ENCODE peak calls at places on chromosomes 7 and 10, in four cellular contexts. J, H, I and X are unnamed samples.

GRCh38 chr7:27180431-27181175 is 4.4 kb downstream of the HOXA11 start:
- DNase-seq in I (peak), H (no peak), J (no peak), X (no peak)

GRCh38 chr10:2173328-2173727 is 436.0 kb upstream of the ADARB2 start:
- DNase-seq in H (no peak), J (no peak), I (no peak), X (no peak)

GRCh38 chr10:53839437-53840039 is 961.5 kb downstream of the PCDH15 start:
- DNase-seq in J (no peak), H (no peak), I (no peak), X (no peak)

GRCh38 chr10:121681171-121681752 is 83.0 kb upstream of the FGFR2 start:
- DNase-seq in I (no peak), J (no peak), H (no peak), X (no peak)

GRCh38 chr10:113216068-113216467 is 266.0 kb downstream of the TCF7L2 start:
- DNase-seq in J (no peak), I (no peak), H (no peak), X (no peak)

GRCh38 chr10:100825946-100826660 is 80.7 kb downstream of the PAX2 start:
- DNase-seq in I (no peak), H (no peak), J (no peak), X (no peak)

GRCh38 chr10:48598243-48598935 is 6.5 kb downstream of the ARHGAP22 start:
- DNase-seq in I (no peak), H (no peak), J (no peak), X (no peak)

GRCh38 chr10:101351477-101351876 is 2.5 kb upstream of the BTRC start:
- DNase-seq in J (no peak), I (no peak), H (no peak), X (no peak)

GRCh38 chr10:63697956-63698814 is 177.0 kb downstream of the REEP3 start:
- DNase-seq in H (no peak), I (no peak), J (no peak), X (no peak)

GRCh38 chr10:71838264-71839211 is 12.5 kb downstream of the PSAP start:
- DNase-seq in H (no peak), I (no peak), J (no peak), X (peak)

GRCh38 chr10:8407561-8408021 is 353.1 kb downstream of the GATA3 start:
- DNase-seq in J (no peak), H (no peak), I (no peak), X (no peak)

GRCh38 chr10:37535459-37536246 is 321.8 kb downstream of the ZNF248 start:
- DNase-seq in J (no peak), I (no peak), H (no peak), X (no peak)

GRCh38 chr10:97278491-97278989 is 13.9 kb downstream of the ARHGAP19 start:
- DNase-seq in H (peak), I (no peak), J (no peak), X (no peak)

GRCh38 chr10:121926157-121926556 is 1.7 kb downstream of the ATE1 start:
- DNase-seq in I (no peak), H (no peak), J (no peak), X (no peak)

GRCh38 chr10:87860156-87860795 is 3.1 kb downstream of the KLLN start:
- DNase-seq in J (peak), H (peak), I (no peak), X (no peak)

GRCh38 chr7:31100445-31100844 is 48.3 kb downstream of the ADCYAP1R1 start:
- DNase-seq in H (no peak), J (no peak), I (no peak), X (no peak)

GRCh38 chr10:33098966-33099663 is 141.1 kb upstream of the ITGB1 start:
- DNase-seq in I (no peak), J (no peak), H (no peak), X (no peak)

GRCh38 chr10:123622381-123622780 is 43.8 kb upstream of the GPR26 start:
- DNase-seq in J (no peak), H (no peak), I (no peak), X (no peak)

GRCh38 chr10:31011017-31011659 is 20.5 kb downstream of the ZNF438 start:
- DNase-seq in I (no peak), J (no peak), H (no peak), X (no peak)

GRCh38 chr10:21363753-21364104 is 161.8 kb downstream of the SKIDA1 start:
- DNase-seq in J (no peak), I (no peak), H (no peak), X (no peak)

GRCh38 chr7:2198760-2199159 is 34.0 kb downstream of the MAD1L1 start:
- DNase-seq in I (peak), J (no peak), H (no peak), X (no peak)

GRCh38 chr10:89001024-89001423 is 10.4 kb downstream of the FAS start:
- DNase-seq in H (no peak), I (no peak), J (no peak), X (no peak)

GRCh38 chr7:6221340-6222319 is 50.8 kb downstream of the CYTH3 start:
- DNase-seq in I (no peak), H (no peak), J (no peak), X (no peak)

GRCh38 chr10:105875050-105875449 is 1234.0 kb downstream of the SORCS3 start:
- DNase-seq in J (no peak), I (no peak), H (no peak), X (no peak)

GRCh38 chr7:22731781-22732180 is 4.8 kb downstream of the IL6 start:
- DNase-seq in H (no peak), I (no peak), J (no peak), X (no peak)

GRCh38 chr7:155804897-155805825 is 7.1 kb downstream of the SHH start:
- DNase-seq in I (peak), J (peak), H (peak), X (no peak)

GRCh38 chr7:1512781-1513656 is 8.8 kb upstream of the INTS1 start:
- DNase-seq in J (no peak), I (peak), H (peak), X (no peak)

GRCh38 chr7:34928052-34928451 is 109.2 kb downstream of the DPY19L1 start:
- DNase-seq in J (peak), H (no peak), I (peak), X (no peak)

GRCh38 chr10:32477499-32477898 is 31.6 kb downstream of the CCDC7 start:
- DNase-seq in H (no peak), I (no peak), J (no peak), X (no peak)

GRCh38 chr10:4651404-4652037 is 174.5 kb upstream of the AKR1E2 start:
- DNase-seq in I (no peak), J (no peak), H (no peak), X (no peak)

GRCh38 chr10:4652111-4653010 is 173.6 kb upstream of the AKR1E2 start:
- DNase-seq in H (no peak), I (no peak), J (no peak), X (no peak)

GRCh38 chr10:4650572-4650971 is 175.4 kb upstream of the AKR1E2 start:
- DNase-seq in H (no peak), I (no peak), J (no peak), X (no peak)

GRCh38 chr10:4648968-4649367 is 177.0 kb upstream of the AKR1E2 start:
- DNase-seq in J (no peak), H (no peak), I (no peak), X (no peak)

DNA sequence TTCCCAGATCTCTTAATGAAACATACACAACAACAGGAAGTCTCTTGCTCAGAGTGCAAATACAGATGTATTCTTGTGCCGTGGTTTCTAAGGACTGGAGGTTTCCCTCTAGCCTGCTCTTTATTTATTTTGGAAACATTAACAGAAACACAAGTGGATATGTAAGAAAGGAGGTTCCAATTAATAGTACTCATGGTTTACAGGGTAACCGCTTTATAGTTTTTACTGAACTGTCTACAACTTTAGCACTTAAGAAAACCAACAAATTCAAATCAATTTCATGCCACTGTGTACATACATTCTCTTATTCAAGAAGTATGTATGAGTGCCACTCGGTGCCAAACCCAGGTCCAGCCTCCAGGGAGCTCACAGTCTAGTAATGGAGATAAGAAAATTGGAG is 175.9 kb upstream of the AKR1E2 start:
- DNase-seq in J (no peak), H (no peak), I (no peak), X (no peak)
- H3K27ac ChIP-seq in J (peak), H (peak), I (no peak), X (peak)

DNA sequence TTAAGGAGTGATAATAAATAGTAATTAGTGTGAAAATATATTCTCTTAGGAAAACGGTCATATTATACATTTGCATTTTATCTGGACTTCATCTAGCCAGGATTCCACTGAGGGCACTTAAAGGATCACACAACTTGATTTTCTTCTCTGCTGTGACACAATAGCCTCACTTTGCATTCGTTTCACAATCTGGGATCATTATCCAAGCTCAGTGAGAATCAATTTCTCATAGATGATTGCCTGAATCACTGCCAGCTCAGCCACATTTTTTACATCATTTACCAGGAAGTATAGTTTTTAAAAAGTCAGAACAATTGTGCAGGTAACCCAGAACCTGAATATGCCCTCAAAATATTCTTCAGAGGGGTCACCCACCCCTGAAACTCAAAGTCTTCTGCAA is 68.9 kb downstream of the PTPRZ1 start:
- DNase-seq in H (no peak), I (no peak), J (no peak), X (no peak)
- H3K27ac ChIP-seq in H (no peak), I (no peak), J (no peak), X (peak)

GRCh38 chr10:74233281-74233680 is 82.3 kb downstream of the ADK start:
- DNase-seq in I (no peak), J (no peak), H (no peak), X (no peak)

GRCh38 chr10:74243067-74243466 is 92.0 kb downstream of the ADK start:
- DNase-seq in H (no peak), I (peak), J (no peak), X (no peak)

GRCh38 chr10:74234569-74234968 is 83.5 kb downstream of the ADK start:
- DNase-seq in J (no peak), H (no peak), I (no peak), X (no peak)

GRCh38 chr10:74238031-74238431 is 87.0 kb downstream of the ADK start:
- DNase-seq in I (peak), H (no peak), J (no peak), X (peak)
- H3K27ac ChIP-seq in I (peak), H (no peak), J (no peak), X (peak)

DNA sequence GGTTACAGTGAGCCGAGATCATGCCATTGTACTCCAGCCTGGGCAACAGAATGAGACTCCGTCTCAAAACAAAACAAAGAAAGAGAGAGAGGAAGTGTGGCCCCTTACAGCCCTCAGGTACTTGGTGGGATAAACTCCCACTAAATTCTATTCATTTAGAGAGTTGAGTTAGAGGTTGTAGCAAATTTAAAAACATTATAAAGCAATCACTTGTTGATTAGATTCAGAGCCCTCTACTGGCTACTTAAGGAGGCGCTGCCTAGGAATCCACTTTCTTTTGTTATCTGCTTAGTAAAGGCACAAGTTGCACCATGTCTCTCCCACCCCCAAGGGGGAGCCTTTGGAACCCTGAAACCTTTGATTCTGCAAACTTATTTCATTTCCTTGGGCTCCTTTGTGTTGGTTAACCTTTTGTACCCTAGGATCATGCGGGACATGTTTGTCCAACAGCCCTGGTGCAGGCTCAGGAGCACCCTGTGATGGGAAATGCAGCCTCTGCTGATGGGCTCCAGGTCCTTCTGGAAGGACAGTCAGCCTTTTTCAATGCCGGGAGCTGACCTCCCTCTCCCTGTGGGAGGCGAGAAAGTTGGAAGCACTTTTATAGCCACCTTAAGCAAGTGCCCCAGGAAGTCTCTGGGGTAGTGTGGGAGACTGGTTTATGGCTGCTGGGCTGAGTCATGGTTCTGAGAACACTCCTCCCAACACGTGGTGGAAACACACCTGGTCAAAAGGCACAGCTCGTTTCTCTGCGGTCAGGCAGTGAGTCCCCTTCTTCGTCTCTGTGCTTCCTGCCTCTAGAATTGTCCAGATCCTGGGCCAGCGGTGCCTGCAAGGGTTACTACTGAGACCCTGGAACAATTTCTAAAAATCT is 2.3 kb downstream of the HKDC1 start:
- DNase-seq in H (peak), I (no peak), J (peak), X (peak)
- H3K27ac ChIP-seq in H (peak), I (peak), J (peak), X (peak)

GRCh38 chr10:34415039-34415438 is 400.1 kb downstream of the PARD3 start:
- DNase-seq in I (no peak), J (no peak), H (no peak), X (no peak)

GRCh38 chr10:34413920-34414319 is 401.2 kb downstream of the PARD3 start:
- DNase-seq in I (no peak), H (no peak), J (no peak), X (no peak)

GRCh38 chr10:34407227-34407626 is 407.9 kb downstream of the PARD3 start:
- DNase-seq in J (no peak), I (no peak), H (no peak), X (no peak)

GRCh38 chr10:34413214-34413613 is 401.9 kb downstream of the PARD3 start:
- DNase-seq in J (no peak), I (no peak), H (no peak), X (no peak)
- H3K27ac ChIP-seq in J (no peak), I (no peak), H (peak), X (no peak)

GRCh38 chr7:8612584-8612983 is 179.2 kb downstream of the NXPH1 start:
- DNase-seq in J (no peak), I (no peak), H (no peak), X (no peak)

GRCh38 chr7:8620169-8620568 is 186.8 kb downstream of the NXPH1 start:
- DNase-seq in H (no peak), I (no peak), J (no peak), X (no peak)

DNA sequence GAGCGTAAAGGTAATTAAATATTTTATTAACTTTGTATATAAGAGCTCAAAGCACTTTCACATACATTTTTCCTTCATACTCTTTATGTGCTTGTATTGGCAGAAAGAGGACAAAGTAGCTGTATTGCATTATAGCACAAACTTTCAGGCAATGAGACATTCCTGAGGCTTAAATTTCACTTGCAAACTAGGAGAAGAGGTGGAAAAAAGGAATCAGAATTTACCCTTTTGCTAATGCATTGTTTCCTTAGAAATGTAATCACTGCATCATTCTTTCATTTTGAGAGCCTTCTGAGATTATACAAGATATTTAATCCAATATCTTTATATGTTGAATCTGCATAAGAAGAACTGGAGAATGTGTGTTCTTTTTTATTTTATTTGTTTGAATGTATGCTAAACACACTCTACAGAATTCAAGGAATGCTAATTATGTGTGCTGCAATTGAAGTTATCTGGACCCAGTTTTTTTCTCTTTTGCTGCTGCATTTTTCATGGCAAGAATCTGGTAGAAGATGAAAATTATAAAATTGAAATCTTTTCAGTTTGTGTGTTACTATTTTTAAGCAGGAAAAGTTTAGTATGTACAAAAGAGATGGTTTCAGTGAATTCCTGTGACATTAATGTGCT is 185.1 kb downstream of the NXPH1 start:
- DNase-seq in I (no peak), H (no peak), J (no peak), X (no peak)
- H3K27ac ChIP-seq in I (no peak), H (no peak), J (no peak), X (no peak)

GRCh38 chr10:20257422-20257821 is 441.2 kb downstream of the PLXDC2 start:
- DNase-seq in I (no peak), H (no peak), J (no peak), X (no peak)
- H3K27ac ChIP-seq in I (no peak), H (no peak), J (no peak), X (no peak)

GRCh38 chr10:78513986-78514385 is 480.3 kb downstream of the RPS24 start:
- DNase-seq in H (no peak), J (no peak), I (no peak), X (no peak)

GRCh38 chr10:78515873-78516153 is 482.1 kb downstream of the RPS24 start:
- DNase-seq in H (no peak), J (no peak), I (no peak), X (no peak)

GRCh38 chr10:78515037-78515872 is 481.6 kb downstream of the RPS24 start:
- DNase-seq in I (no peak), J (no peak), H (no peak), X (no peak)

GRCh38 chr10:78513330-78513729 is 479.7 kb downstream of the RPS24 start:
- DNase-seq in I (no peak), J (no peak), H (no peak), X (peak)

DNA sequence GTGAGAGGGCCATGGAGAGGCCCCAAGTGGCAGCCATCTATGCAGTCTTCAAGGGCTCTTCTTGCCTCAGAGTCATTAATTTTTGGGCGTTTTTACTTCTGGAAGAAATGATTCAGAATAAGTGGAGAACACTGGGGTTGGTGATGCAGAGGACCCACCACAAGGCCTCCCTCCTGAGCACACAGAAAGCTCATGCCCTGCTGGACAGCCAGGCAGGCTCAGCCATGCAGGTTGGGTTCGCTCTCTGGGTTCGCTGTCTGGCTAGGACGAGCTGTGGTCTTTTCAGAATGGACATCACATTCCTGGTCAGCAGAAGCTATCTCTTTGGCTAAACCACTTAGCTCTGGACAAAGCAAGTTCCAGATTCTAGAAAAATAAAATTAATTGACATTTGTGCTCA is 480.8 kb downstream of the RPS24 start:
- DNase-seq in H (no peak), I (no peak), J (no peak), X (no peak)
- H3K27ac ChIP-seq in H (no peak), I (no peak), J (no peak), X (no peak)

DNA sequence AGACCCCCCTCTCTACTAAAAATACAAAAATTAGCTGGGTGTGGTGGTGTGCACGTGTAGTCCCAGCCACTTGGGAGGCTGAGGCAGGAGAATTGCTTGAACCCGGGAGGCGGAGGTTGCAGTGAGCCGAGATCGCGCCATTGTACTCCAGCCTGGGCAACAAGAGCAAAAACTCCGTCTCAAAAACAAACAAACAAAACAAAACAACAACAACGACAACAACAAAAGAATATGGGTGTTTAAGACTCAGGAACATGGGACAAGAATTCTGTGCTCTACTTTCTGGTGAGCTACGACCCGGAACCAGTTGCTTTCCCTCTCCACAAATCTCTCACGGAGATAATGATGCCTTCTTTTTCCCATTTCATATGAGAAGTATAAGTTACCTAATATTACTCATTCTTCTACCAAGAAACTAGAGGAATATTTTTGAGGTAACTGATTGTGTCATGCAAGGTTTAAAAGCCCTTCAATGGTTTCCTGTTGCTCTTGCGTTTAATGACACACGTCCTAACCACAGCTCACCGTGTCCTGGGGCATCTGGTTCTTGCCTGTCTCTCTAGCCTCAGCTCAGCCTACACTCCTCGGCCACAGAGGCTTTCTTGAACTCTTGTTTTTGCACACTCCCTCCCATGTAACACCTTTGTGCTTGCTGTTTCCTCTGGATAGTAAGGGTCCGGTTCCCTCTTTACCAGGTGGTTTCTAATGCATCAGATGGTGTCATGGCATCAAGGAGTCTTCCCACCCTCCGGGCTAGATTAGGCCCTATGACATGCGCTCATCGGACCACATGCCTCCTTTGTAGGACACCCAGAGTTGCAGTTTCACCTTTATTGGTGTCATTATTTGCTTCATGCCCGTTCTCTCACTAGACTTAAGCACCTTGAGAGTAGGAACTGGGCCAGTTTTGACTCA is 67.5 kb downstream of the PFKFB3 start:
- DNase-seq in H (no peak), I (no peak), J (no peak), X (no peak)
- H3K27ac ChIP-seq in H (no peak), I (peak), J (no peak), X (no peak)